ENCODE peak calls at places on chromosomes 6 and 20, in ten cellular contexts. S is AG08395; T is endothelial cell of umbilical vein; Q is skeletal muscle cell; W is activated CD8-positive, alpha-beta memory T cell treated with anti-CD3 and anti-CD28 coated beads, Interleukin-2, amount 10 ng/mL, durations not matched to agents 7 days and 5 days; Z is CD8-positive, alpha-beta T cell; I is natural killer cell; N is activated CD4-positive, alpha-beta T cell treated with anti-CD3 and anti-CD28 coated beads for 48 hours; K is DMS 273 treated with DMSO at 0.1 percent for 48 hours; H is naive thymus-derived CD8-positive, alpha-beta T cell. F is an unnamed sample.

GRCh38 chr20:63651942-63652191 is 1.4 kb downstream of the STMN3 start:
- DNase-seq in W (no peak), K (no peak), Q (no peak), I (no peak), H (no peak), T (no peak), N (no peak), Z (peak), S (no peak), F (no peak)

GRCh38 chr20:23363257-23363649 is 1.3 kb downstream of the GZF1 start:
- DNase-seq in K (no peak), N (no peak), S (no peak), H (no peak), I (no peak), Z (no peak), Q (no peak), W (no peak), T (no peak), F (no peak)

GRCh38 chr6:82555801-82556200 is 192.2 kb downstream of the TPBG start:
- DNase-seq in W (no peak), Q (no peak), S (no peak), N (no peak), T (no peak), K (no peak), H (no peak), Z (no peak), I (no peak), F (no peak)

GRCh38 chr6:26473758-26474438 is 16.1 kb downstream of the BTN2A1 start:
- DNase-seq in K (peak), H (peak), Q (peak), T (peak), W (peak), Z (peak), I (peak), S (peak), N (peak), F (peak)

GRCh38 chr6:44327096-44327495 is 13.9 kb upstream of the AARS2 start:
- DNase-seq in W (no peak), T (no peak), N (no peak), S (no peak), I (no peak), Q (no peak), K (no peak), Z (no peak), H (no peak), F (no peak)

GRCh38 chr6:160858886-160859285 is 132.7 kb upstream of the MAP3K4 start:
- DNase-seq in S (no peak), K (no peak), Q (no peak), H (no peak), I (no peak), W (no peak), Z (no peak), T (no peak), N (no peak), F (no peak)

GRCh38 chr6:30283761-30284160 is 43.0 kb upstream of the TRIM39 start:
- DNase-seq in I (no peak), N (no peak), Q (no peak), S (no peak), T (no peak), H (no peak), K (no peak), W (no peak), Z (no peak), F (no peak)

GRCh38 chr6:42010185-42010872 is 40.0 kb upstream of the TAF8 start:
- DNase-seq in S (no peak), N (peak), I (no peak), Z (no peak), T (peak), W (peak), H (no peak), K (no peak), Q (peak), F (no peak)

GRCh38 chr20:1946762-1947534 is 46.9 kb downstream of the PDYN start:
- DNase-seq in S (no peak), T (no peak), I (no peak), Z (no peak), N (no peak), K (no peak), Q (no peak), W (no peak), H (no peak), F (no peak)

GRCh38 chr6:103122766-103123601 is 1729.5 kb downstream of the GRIK2 start:
- DNase-seq in W (no peak), K (peak), N (peak), I (no peak), T (peak), Q (peak), H (no peak), S (no peak), Z (no peak), F (peak)

GRCh38 chr20:62618622-62619529 is 23.4 kb upstream of the SLCO4A1 start:
- DNase-seq in H (no peak), I (peak), Z (peak), S (no peak), T (no peak), N (peak), K (no peak), W (peak), Q (no peak), F (no peak)

GRCh38 chr6:167824591-167825041 is 2.1 kb upstream of the AFDN start:
- DNase-seq in W (no peak), S (peak), N (no peak), Q (no peak), T (no peak), H (no peak), Z (no peak), K (no peak), I (no peak), F (no peak)

GRCh38 chr6:32173051-32173727 is 2.7 kb downstream of the AGPAT1 start:
- DNase-seq in N (no peak), I (no peak), W (no peak), S (no peak), Z (no peak), K (no peak), H (no peak), Q (no peak), T (no peak), F (no peak)

GRCh38 chr20:16555754-16556153 is 17.5 kb downstream of the KIF16B start:
- DNase-seq in T (no peak), W (no peak), S (no peak), K (no peak), Z (no peak), I (no peak), N (no peak), H (no peak), Q (no peak), F (no peak)

GRCh38 chr6:132483779-132484679 is 28.9 kb downstream of the STX7 start:
- DNase-seq in W (no peak), H (peak), Q (no peak), T (peak), K (peak), N (peak), Z (peak), S (peak), I (no peak), F (peak)

GRCh38 chr6:5333653-5334052 is 72.3 kb downstream of the FARS2 start:
- DNase-seq in H (no peak), W (no peak), I (no peak), T (no peak), Q (peak), N (no peak), S (peak), Z (no peak), K (no peak), F (no peak)

GRCh38 chr6:77231438-77232305 is 231.6 kb downstream of the HTR1B start:
- DNase-seq in Q (no peak), W (no peak), Z (no peak), I (no peak), N (no peak), K (no peak), S (no peak), H (no peak), T (peak), F (no peak)

GRCh38 chr20:57838670-57839142 is 128.9 kb upstream of the PMEPA1 start:
- DNase-seq in H (no peak), T (no peak), S (peak), Z (no peak), I (no peak), W (no peak), K (peak), Q (peak), N (no peak), F (no peak)

GRCh38 chr20:17614176-17614811 is 44.4 kb downstream of the DSTN start:
- DNase-seq in Q (peak), Z (no peak), N (no peak), I (no peak), H (no peak), W (peak), K (peak), S (peak), T (no peak), F (no peak)

GRCh38 chr6:157648561-157648960 is 174.5 kb upstream of the SNX9 start:
- DNase-seq in T (no peak), Z (no peak), K (no peak), W (no peak), I (no peak), H (no peak), N (no peak), S (no peak), Q (no peak), F (no peak)

GRCh38 chr6:9933674-9934073 is 481.2 kb downstream of the TFAP2A start:
- DNase-seq in K (no peak), T (no peak), N (no peak), S (no peak), Q (no peak), Z (no peak), H (no peak), I (no peak), W (no peak), F (no peak)

GRCh38 chr6:79570129-79570801 is 33.0 kb upstream of the LCA5 start:
- DNase-seq in S (no peak), T (peak), H (no peak), K (peak), I (no peak), Z (no peak), Q (peak), W (no peak), N (no peak), F (no peak)

GRCh38 chr6:118735320-118735719 is 83.9 kb upstream of the CEP85L start:
- DNase-seq in S (no peak), Z (no peak), I (no peak), H (peak), T (peak), Q (no peak), W (no peak), K (no peak), N (no peak), F (no peak)

GRCh38 chr6:11774392-11774791 is 4.2 kb downstream of the ADTRP start:
- DNase-seq in T (no peak), S (no peak), W (no peak), Q (no peak), N (no peak), K (no peak), Z (no peak), I (no peak), H (no peak), F (no peak)

GRCh38 chr6:165811512-165811911 is 148.5 kb upstream of the PDE10A start:
- DNase-seq in Z (no peak), S (no peak), K (no peak), N (no peak), T (no peak), H (no peak), W (no peak), I (no peak), Q (no peak), F (no peak)

GRCh38 chr20:23065438-23066201 is 16.1 kb upstream of the THBD start:
- DNase-seq in Z (no peak), W (no peak), S (no peak), T (no peak), Q (no peak), K (no peak), N (no peak), H (no peak), I (no peak), F (no peak)

GRCh38 chr6:170605860-170606259 is 21.4 kb upstream of the PDCD2 start:
- DNase-seq in H (no peak), W (no peak), Q (no peak), I (no peak), Z (no peak), K (no peak), S (no peak), T (no peak), N (no peak), F (no peak)

GRCh38 chr6:167047554-167047953 is 48.4 kb downstream of the CEP43 start:
- DNase-seq in I (no peak), T (no peak), W (peak), S (no peak), Q (no peak), K (no peak), N (peak), Z (peak), H (peak), F (no peak)

GRCh38 chr20:61846741-61847419 is 218.8 kb downstream of the TAF4 start:
- DNase-seq in Q (no peak), N (no peak), Z (no peak), W (no peak), T (no peak), I (no peak), K (no peak), H (no peak), S (no peak), F (no peak)

GRCh38 chr20:62452475-62453095 is 23.2 kb downstream of the GATA5 start:
- DNase-seq in T (no peak), K (no peak), Q (no peak), I (no peak), N (no peak), W (no peak), S (no peak), H (no peak), Z (no peak), F (no peak)

GRCh38 chr6:21414065-21414464 is 179.5 kb upstream of the SOX4 start:
- DNase-seq in H (no peak), I (no peak), S (no peak), T (no peak), Z (no peak), Q (no peak), N (no peak), K (no peak), W (no peak), F (no peak)

GRCh38 chr6:167851349-167851952 is 24.7 kb downstream of the AFDN start:
- DNase-seq in H (no peak), I (no peak), Q (no peak), T (no peak), S (no peak), N (no peak), K (no peak), Z (no peak), W (no peak), F (no peak)

GRCh38 chr6:158758464-158758863 is 60.7 kb downstream of the EZR start:
- DNase-seq in W (no peak), Q (no peak), Z (no peak), N (no peak), T (no peak), K (peak), S (no peak), H (no peak), I (no peak), F (no peak)

GRCh38 chr6:127420558-127420957 is 38.6 kb downstream of the KIAA0408 start:
- DNase-seq in N (peak), I (peak), T (peak), K (peak), S (peak), Q (peak), Z (peak), H (peak), W (peak), F (peak)

GRCh38 chr6:3202999-3203696 is 24.3 kb downstream of the TUBB2B start:
- DNase-seq in K (no peak), I (no peak), N (no peak), W (no peak), Q (no peak), S (no peak), H (no peak), Z (no peak), T (no peak), F (no peak)

GRCh38 chr6:155762649-155763048 is 307.0 kb upstream of the NOX3 start:
- DNase-seq in H (no peak), Q (no peak), S (no peak), I (no peak), Z (no peak), N (no peak), T (no peak), K (no peak), W (no peak), F (no peak)

GRCh38 chr20:24933266-24933908 is 15.7 kb upstream of the CST7 start:
- DNase-seq in H (no peak), I (no peak), K (no peak), T (no peak), W (peak), S (no peak), Z (no peak), N (no peak), Q (no peak), F (no peak)